ENCODE peak calls at places on chromosomes 2 and 18, in ten cellular contexts. R, I, O, M, H, D, S, K, N and X are unnamed samples.
A peak's percentile ranks its signal among the peaks of the same experiment; 100 is the strongest.

GRCh38 chr2:172836386-172837200 is 100.9 kb downstream of the RAPGEF4 start:
- DNase-seq in R (peak; percentile 56), I (no peak), O (no peak), M (no peak), H (no peak), D (no peak), S (no peak), K (no peak), N (no peak), X (no peak)

GRCh38 chr2:102620367-102620766 is 1.0 kb downstream of the SLC9A2 start:
- DNase-seq in R (no peak), I (no peak), O (no peak), M (no peak), H (no peak), D (no peak), S (no peak), K (no peak), N (peak; percentile 16), X (no peak)

GRCh38 chr2:177906041-177906718 is 166.4 kb downstream of the PDE11A start:
- DNase-seq in R (peak; percentile 63), I (peak; percentile 71), O (peak; percentile 69), M (peak; percentile 73), H (peak; percentile 53), D (no peak), S (peak; percentile 28), K (peak; percentile 77), N (peak; percentile 77), X (peak; percentile 73)

GRCh38 chr2:9113916-9114315 is 92.7 kb upstream of the ASAP2 start:
- DNase-seq in R (no peak), I (no peak), O (no peak), M (no peak), H (no peak), D (no peak), S (no peak), K (no peak), N (no peak), X (no peak)

GRCh38 chr2:16148632-16149348 is 208.4 kb downstream of the MYCN start:
- DNase-seq in R (no peak), I (no peak), O (no peak), M (no peak), H (no peak), D (no peak), S (no peak), K (no peak), N (no peak), X (no peak)

GRCh38 chr2:3972377-3972776 is 269.0 kb downstream of the DCDC2C start:
- DNase-seq in R (no peak), I (no peak), O (no peak), M (no peak), H (no peak), D (no peak), S (no peak), K (no peak), N (no peak), X (no peak)

GRCh38 chr2:33081691-33082090 is 134.9 kb downstream of the LTBP1 start:
- DNase-seq in R (no peak), I (no peak), O (no peak), M (no peak), H (no peak), D (no peak), S (no peak), K (no peak), N (no peak), X (no peak)

GRCh38 chr2:176324862-176325261 is 55.6 kb downstream of the MTX2 start:
- DNase-seq in R (no peak), I (no peak), O (no peak), M (no peak), H (no peak), D (no peak), S (no peak), K (no peak), N (no peak), X (no peak)

GRCh38 chr2:236974206-236974605 is 111.5 kb upstream of the COPS8 start:
- DNase-seq in R (no peak), I (no peak), O (no peak), M (no peak), H (no peak), D (no peak), S (no peak), K (no peak), N (no peak), X (no peak)

GRCh38 chr2:197867630-197868029 is 63.2 kb downstream of the PLCL1 start:
- DNase-seq in R (no peak), I (no peak), O (no peak), M (no peak), H (no peak), D (no peak), S (no peak), K (no peak), N (peak; percentile 17), X (no peak)

GRCh38 chr2:229686122-229686919 is 28.0 kb downstream of the DNER start:
- DNase-seq in R (no peak), I (no peak), O (no peak), M (no peak), H (no peak), D (no peak), S (no peak), K (no peak), N (no peak), X (no peak)

GRCh38 chr2:84486436-84487115 is 27.5 kb upstream of the SUCLG1 start:
- DNase-seq in R (no peak), I (no peak), O (peak; percentile 66), M (no peak), H (no peak), D (no peak), S (no peak), K (no peak), N (no peak), X (no peak)

GRCh38 chr18:26703170-26703933 is 155.0 kb upstream of the KCTD1 start:
- DNase-seq in R (no peak), I (no peak), O (no peak), M (no peak), H (no peak), D (no peak), S (no peak), K (no peak), N (no peak), X (no peak)

DNA sequence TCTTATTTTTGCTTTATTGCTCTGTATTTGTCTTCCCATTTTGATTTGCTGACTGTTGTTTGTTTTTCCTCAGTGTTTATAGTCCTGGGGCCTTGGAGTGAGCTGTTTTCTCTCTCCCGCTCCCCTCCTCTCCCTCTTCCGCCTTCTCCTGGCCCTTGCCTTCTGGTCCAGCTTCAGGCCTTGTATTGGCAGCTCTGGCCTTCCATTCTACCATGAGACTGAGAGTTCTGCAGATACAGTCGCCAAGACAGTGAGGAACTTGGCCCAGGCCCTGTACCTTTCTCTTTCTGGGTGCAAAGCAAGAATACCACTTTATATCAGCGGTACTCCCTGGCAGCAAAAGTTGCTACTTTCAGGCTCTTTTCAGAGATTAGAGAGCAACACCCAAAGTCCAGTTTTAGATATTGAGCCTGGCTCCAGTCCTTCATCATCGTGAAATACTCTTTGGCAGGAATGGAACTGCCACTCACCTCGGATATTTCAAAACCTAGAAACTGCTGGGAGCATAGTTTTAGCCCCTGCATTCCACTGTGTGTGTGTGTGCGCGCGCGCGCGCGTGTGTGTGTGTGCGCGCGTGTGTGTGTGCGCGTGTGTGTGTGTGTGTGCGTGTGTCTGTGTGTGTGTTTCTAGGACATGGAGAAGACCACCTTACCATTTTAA is 17.1 kb upstream of the L3MBTL4 start:
- DNase-seq in R (no peak), I (no peak), O (no peak), M (peak; percentile 61), H (no peak), D (no peak), S (no peak), K (no peak), N (no peak), X (no peak)
- H3K27ac ChIP-seq in R (no peak overlapping the region), I (no peak overlapping the region), O (no peak overlapping the region), M (peak overlapping the region; percentile 32), H (no peak overlapping the region), D (no peak overlapping the region), S (no peak overlapping the region), K (no peak overlapping the region), N (no peak overlapping the region), X (no peak overlapping the region)

GRCh38 chr2:150587547-150588209 is 100.2 kb upstream of the RND3 start:
- DNase-seq in R (no peak), I (no peak), O (no peak), M (no peak), H (no peak), D (no peak), S (no peak), K (no peak), N (no peak), X (no peak)
- H3K4me3 ChIP-seq in R (no peak overlapping the region), I (no peak overlapping the region), O (no peak overlapping the region), M (no peak overlapping the region), H (no peak overlapping the region), D (no peak overlapping the region), S (no peak overlapping the region), K (no peak overlapping the region), N (no peak overlapping the region), X (no peak overlapping the region)

GRCh38 chr18:13574761-13575160 is 151.6 kb downstream of the FAM210A start:
- DNase-seq in R (no peak), I (no peak), O (no peak), M (no peak), H (no peak), D (no peak), S (no peak), K (no peak), N (no peak), X (no peak)

GRCh38 chr18:13578400-13578799 is 148.0 kb downstream of the FAM210A start:
- DNase-seq in R (no peak), I (no peak), O (no peak), M (no peak), H (no peak), D (no peak), S (no peak), K (no peak), N (no peak), X (no peak)

GRCh38 chr18:13577091-13577697 is 149.2 kb downstream of the FAM210A start:
- DNase-seq in R (no peak), I (no peak), O (no peak), M (no peak), H (no peak), D (no peak), S (no peak), K (no peak), N (no peak), X (no peak)

GRCh38 chr18:13574355-13574754 is 152.0 kb downstream of the FAM210A start:
- DNase-seq in R (no peak), I (no peak), O (no peak), M (no peak), H (no peak), D (no peak), S (no peak), K (no peak), N (no peak), X (no peak)

DNA sequence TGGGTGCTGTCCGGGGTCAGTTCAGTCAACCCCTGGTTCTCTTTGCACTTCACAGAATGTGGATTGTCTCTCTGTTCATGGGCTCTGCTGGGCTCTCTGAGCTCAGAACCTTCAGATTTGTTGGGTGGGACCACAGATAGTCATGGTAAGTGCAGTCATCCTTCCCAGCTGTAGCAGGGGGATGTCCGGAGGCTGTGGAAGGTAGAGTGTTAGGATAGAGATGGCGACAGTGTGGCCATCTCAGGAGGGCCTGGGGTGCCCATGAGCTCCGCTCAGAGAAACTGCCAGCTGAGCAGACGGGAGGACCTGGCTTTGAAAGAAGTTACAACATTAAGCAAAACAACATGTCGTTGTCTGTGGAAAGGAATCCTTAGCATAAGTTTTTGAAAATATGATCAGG is 149.8 kb downstream of the FAM210A start:
- DNase-seq in R (no peak), I (no peak), O (no peak), M (no peak), H (no peak), D (no peak), S (no peak), K (no peak), N (no peak), X (no peak)
- H3K27ac ChIP-seq in R (no peak overlapping the region), I (no peak overlapping the region), O (no peak overlapping the region), M (no peak overlapping the region), H (peak overlapping the region; percentile 47), D (no peak overlapping the region), S (no peak overlapping the region), K (no peak overlapping the region), N (no peak overlapping the region), X (no peak overlapping the region)

GRCh38 chr2:37098416-37099118 is 14.2 kb downstream of the GPATCH11 start:
- DNase-seq in R (no peak), I (no peak), O (no peak), M (no peak), H (no peak), D (no peak), S (no peak), K (no peak), N (no peak), X (no peak)
- H3K4me3 ChIP-seq in R (no peak overlapping the region), I (no peak overlapping the region), O (no peak overlapping the region), M (no peak overlapping the region), H (no peak overlapping the region), D (no peak overlapping the region), S (no peak overlapping the region), K (no peak overlapping the region), N (no peak overlapping the region), X (no peak overlapping the region)